ENCODE peak calls at places on chromosomes 12 and 14, in ten cellular contexts. J is CD8-positive, alpha-beta memory T cell; F is pancreas; Q is mucosa of descending colon; Y is astrocyte of the spinal cord; S is kidney; Z is adrenal gland; N is SJCRH30; U is neural progenitor cell; H is astrocyte of the cerebellum. P is an unnamed sample.

GRCh38 chr12:112183591-112184021 is 58.2 kb downstream of the TRAFD1 start:
- DNase-seq in J (no peak), F (no peak), Q (no peak), Y (no peak), S (no peak), Z (no peak), N (no peak), U (no peak), H (no peak), P (no peak)

GRCh38 chr12:42483534-42483857 is 106.0 kb downstream of the PRICKLE1 start:
- DNase-seq in J (peak; percentile 17), F (peak; percentile 70), Q (peak; percentile 19), Y (no peak), S (peak; percentile 81), Z (no peak), N (no peak), U (no peak), H (no peak), P (peak; percentile 50)

GRCh38 chr12:131990066-131990979 is 40.6 kb downstream of the EP400 start:
- DNase-seq in J (no peak), F (no peak), Q (no peak), Y (peak; percentile 69), S (no peak), Z (no peak), N (peak; percentile 86), U (peak; percentile 89), H (peak; percentile 63), P (no peak)

GRCh38 chr14:37247777-37248461 is 50.2 kb downstream of the MIPOL1 start:
- DNase-seq in J (no peak), F (no peak), Q (peak; percentile 16), Y (no peak), S (no peak), Z (no peak), N (no peak), U (no peak), H (no peak), P (no peak)

GRCh38 chr12:94191023-94191422 is 42.6 kb downstream of the PLXNC1 start:
- DNase-seq in J (no peak), F (no peak), Q (no peak), Y (no peak), S (no peak), Z (no peak), N (no peak), U (no peak), H (no peak), P (no peak)

GRCh38 chr14:24427537-24428508 is 1.6 kb downstream of the CBLN3 start:
- DNase-seq in J (no peak), F (no peak), Q (no peak), Y (no peak), S (no peak), Z (peak; percentile 13), N (no peak), U (no peak), H (no peak), P (no peak)

GRCh38 chr12:5232826-5233500 is 189.3 kb downstream of the KCNA5 start:
- DNase-seq in J (no peak), F (no peak), Q (no peak), Y (no peak), S (no peak), Z (no peak), N (no peak), U (no peak), H (no peak), P (no peak)

GRCh38 chr14:104464907-104465306 is 114.7 kb upstream of the C14orf180 start:
- DNase-seq in J (no peak), F (no peak), Q (no peak), Y (no peak), S (no peak), Z (no peak), N (no peak), U (no peak), H (no peak), P (no peak)

GRCh38 chr14:95875831-95876768 is 532 bp upstream of the TUNAR start:
- DNase-seq in J (no peak), F (no peak), Q (no peak), Y (no peak), S (no peak), Z (no peak), N (no peak), U (peak; percentile 89), H (no peak), P (no peak)

GRCh38 chr14:105851716-105852377 is 325.5 kb downstream of the TMEM121 start:
- DNase-seq in J (no peak), F (no peak), Q (no peak), Y (no peak), S (no peak), Z (no peak), N (no peak), U (no peak), H (no peak), P (no peak)

DNA sequence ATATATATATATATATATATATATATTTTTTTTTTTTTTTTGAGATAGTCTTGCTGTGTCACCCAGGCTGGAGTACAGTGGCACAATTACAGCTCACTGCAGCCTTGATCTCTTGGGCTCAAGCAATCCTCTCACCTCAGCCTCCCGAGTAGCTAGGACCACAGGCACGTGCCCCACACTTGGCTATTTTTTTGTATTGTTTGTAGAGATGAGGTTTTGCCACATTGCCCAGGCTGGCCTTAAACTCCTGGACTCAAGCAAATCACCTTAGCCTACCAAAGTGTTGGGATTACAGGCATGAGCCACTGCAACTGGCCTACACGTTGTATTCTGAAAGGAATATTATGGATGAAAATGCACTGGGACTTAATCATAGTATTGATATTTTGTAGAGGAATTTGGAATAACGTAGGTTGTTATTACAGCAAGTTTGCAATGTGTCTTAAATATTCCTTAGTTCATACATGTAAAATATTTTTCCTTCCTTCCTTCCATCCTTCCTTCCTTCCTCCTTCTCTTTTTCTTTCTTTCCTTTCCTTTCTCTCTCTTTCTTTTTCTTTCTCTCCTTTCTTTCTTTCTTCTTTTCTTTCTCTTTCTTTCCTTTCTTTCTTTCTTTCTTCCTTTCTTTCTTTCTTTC is 862 bp downstream of the KLRB1 start:
- DNase-seq in J (no peak), F (no peak), Q (no peak), Y (no peak), S (no peak), Z (no peak), N (no peak), U (no peak), H (no peak), P (no peak)
- H3K4me3 ChIP-seq in J (peak overlapping the region; percentile 5), F (no peak overlapping the region), Q (no peak overlapping the region), Y (no peak overlapping the region), S (no peak overlapping the region), Z (no peak overlapping the region), N (no peak overlapping the region), U (no peak overlapping the region), H (no peak overlapping the region), P (no peak overlapping the region)

DNA sequence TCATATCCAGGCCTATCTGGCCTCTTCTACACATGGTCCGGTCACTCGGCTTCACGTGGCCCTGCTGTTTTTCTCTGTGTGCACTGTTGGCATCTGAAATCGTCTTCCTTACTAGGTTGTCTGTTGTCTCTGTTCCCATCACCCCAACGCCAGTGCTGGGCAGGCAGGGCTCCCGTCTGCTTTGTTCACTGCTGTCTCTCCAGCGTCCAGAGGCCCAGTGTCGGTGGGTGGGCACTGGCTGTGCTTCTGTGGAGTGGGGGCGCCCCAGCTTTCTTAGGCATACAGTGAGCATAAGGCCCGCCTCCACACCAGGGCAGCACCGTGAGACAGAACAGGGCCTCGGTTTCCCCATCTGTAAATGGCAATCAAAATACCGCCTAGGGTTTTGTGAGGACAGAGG is 153.1 kb downstream of the BCL11B start:
- DNase-seq in J (no peak), F (no peak), Q (no peak), Y (no peak), S (no peak), Z (no peak), N (no peak), U (no peak), H (no peak), P (no peak)
- H3K4me3 ChIP-seq in J (no peak overlapping the region), F (no peak overlapping the region), Q (no peak overlapping the region), Y (no peak overlapping the region), S (no peak overlapping the region), Z (no peak overlapping the region), N (no peak overlapping the region), U (no peak overlapping the region), H (no peak overlapping the region), P (no peak overlapping the region)

DNA sequence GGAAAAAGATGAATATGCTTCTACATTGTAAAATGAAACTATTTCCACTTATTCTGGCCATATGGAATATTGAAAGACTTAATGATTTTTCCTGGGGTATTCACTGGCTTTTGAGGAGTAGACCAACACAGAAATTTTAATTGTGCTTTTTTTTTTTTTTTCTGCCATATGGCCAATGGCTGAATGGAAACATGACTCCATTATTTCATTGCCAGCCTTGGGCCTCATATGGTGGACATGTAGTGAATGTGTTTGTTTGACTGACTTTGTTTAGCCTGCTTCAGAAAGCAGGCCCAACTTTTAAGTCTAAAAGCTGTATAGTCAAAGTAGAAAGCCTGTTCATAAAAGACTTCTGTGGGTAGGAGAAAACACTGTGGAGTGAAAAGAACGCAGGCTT is 2.4 kb downstream of the GNG2 start:
- DNase-seq in J (no peak), F (no peak), Q (no peak), Y (no peak), S (no peak), Z (no peak), N (no peak), U (no peak), H (no peak), P (no peak)
- H3K4me3 ChIP-seq in J (peak overlapping the region; percentile 98), F (no peak overlapping the region), Q (no peak overlapping the region), Y (no peak overlapping the region), S (no peak overlapping the region), Z (no peak overlapping the region), N (no peak overlapping the region), U (peak overlapping the region; percentile 64), H (peak overlapping the region; percentile 64), P (no peak overlapping the region)

DNA sequence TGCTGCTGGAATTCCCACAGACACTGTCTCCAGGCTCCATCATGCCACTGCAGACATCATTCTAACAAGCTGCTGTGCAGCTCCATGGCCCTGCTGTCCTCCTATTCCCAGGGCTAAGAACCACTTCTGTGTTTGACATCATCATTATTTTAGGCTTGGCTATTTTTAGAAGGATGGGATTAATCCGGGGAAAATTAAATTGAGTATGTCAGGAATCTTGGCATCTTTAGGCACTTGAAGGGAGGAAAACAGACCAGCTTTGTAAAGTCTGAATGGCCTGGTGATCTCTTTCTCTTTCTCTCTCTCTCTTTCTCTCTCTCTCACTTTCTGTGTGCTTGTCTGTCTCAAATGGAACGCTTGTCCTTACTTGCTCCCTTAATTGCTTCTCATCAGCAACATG is 568.3 kb upstream of the FLRT2 start:
- DNase-seq in J (no peak), F (no peak), Q (no peak), Y (no peak), S (no peak), Z (no peak), N (peak; percentile 11), U (peak; percentile 11), H (no peak), P (no peak)
- H3K4me3 ChIP-seq in J (no peak overlapping the region), F (no peak overlapping the region), Q (no peak overlapping the region), Y (no peak overlapping the region), S (no peak overlapping the region), Z (no peak overlapping the region), N (no peak overlapping the region), U (no peak overlapping the region), H (no peak overlapping the region), P (no peak overlapping the region)